ENCODE peak calls at places on chromosomes 13 and 19, in eight cellular contexts. J, X, C, S, V, Y, U and H are unnamed samples.

GRCh38 chr19:47274891-47275865 is 493 bp downstream of the INAFM1 start:
- DNase-seq in J (no peak), X (peak), C (peak), S (no peak), V (no peak), Y (no peak), U (no peak), H (peak)

GRCh38 chr19:42989851-42990250 is 36.4 kb downstream of the PSG11 start:
- DNase-seq in J (no peak), X (no peak), C (no peak), S (no peak), V (no peak), Y (no peak), U (no peak), H (no peak)

GRCh38 chr19:35714601-35715354 is 3.0 kb upstream of the KMT2B start:
- DNase-seq in J (no peak), X (no peak), C (no peak), S (no peak), V (no peak), Y (no peak), U (no peak), H (no peak)

GRCh38 chr13:113211774-113212173 is 2.4 kb downstream of the CUL4A start:
- DNase-seq in J (no peak), X (no peak), C (no peak), S (peak), V (no peak), Y (no peak), U (no peak), H (no peak)

GRCh38 chr13:25232937-25233515 is 54.3 kb downstream of the MTMR6 start:
- DNase-seq in J (no peak), X (no peak), C (no peak), S (no peak), V (no peak), Y (no peak), U (no peak), H (no peak)

GRCh38 chr13:20439261-20439660 is 86.4 kb downstream of the CRYL1 start:
- DNase-seq in J (no peak), X (no peak), C (no peak), S (no peak), V (no peak), Y (no peak), U (no peak), H (no peak)

GRCh38 chr13:48580886-48581285 is 48.0 kb upstream of the RCBTB2 start:
- DNase-seq in J (no peak), X (no peak), C (no peak), S (no peak), V (no peak), Y (no peak), U (no peak), H (no peak)

GRCh38 chr13:110070511-110071120 is 236.3 kb downstream of the COL4A1 start:
- DNase-seq in J (no peak), X (no peak), C (no peak), S (no peak), V (no peak), Y (no peak), U (no peak), H (no peak)